ENCODE peak calls at places on chromosomes 6 and 20, in seven cellular contexts. R, P, G, T, J, S and N are unnamed samples.

GRCh38 chr6:143457563-143458359 is 7.2 kb downstream of the PEX3 start:
- DNase-seq in P (no peak), T (no peak), J (no peak), R (no peak), G (no peak), S (peak), N (no peak)

GRCh38 chr6:112941613-112942012 is 594.5 kb downstream of the RFPL4B start:
- DNase-seq in G (no peak), T (no peak), R (no peak), S (no peak), P (no peak), J (no peak), N (no peak)

GRCh38 chr6:35359346-35359743 is 17.0 kb downstream of the PPARD start:
- DNase-seq in R (no peak), S (no peak), P (no peak), G (no peak), T (no peak), J (no peak), N (no peak)

GRCh38 chr6:48099713-48100675 is 11.0 kb downstream of the PTCHD4 start:
- DNase-seq in G (no peak), P (no peak), R (no peak), S (no peak), J (no peak), T (no peak), N (no peak)

GRCh38 chr20:24778585-24779031 is 170.5 kb upstream of the CST7 start:
- DNase-seq in S (no peak), J (no peak), P (no peak), R (no peak), G (no peak), T (no peak), N (no peak)

GRCh38 chr20:25061103-25061799 is 3.3 kb upstream of the ACSS1 start:
- DNase-seq in J (no peak), P (no peak), G (no peak), T (no peak), R (no peak), S (peak), N (no peak)

GRCh38 chr20:18742841-18743240 is 70.7 kb upstream of the SCP2D1 start:
- DNase-seq in T (no peak), J (no peak), P (no peak), G (no peak), R (no peak), S (no peak), N (no peak)

GRCh38 chr20:41654292-41654691 is 36.1 kb upstream of the CHD6 start:
- DNase-seq in J (no peak), R (no peak), S (no peak), T (no peak), P (no peak), G (no peak), N (no peak)

GRCh38 chr20:37319120-37319717 is 26.7 kb upstream of the SRC start:
- DNase-seq in G (no peak), J (no peak), T (no peak), R (no peak), P (peak), S (no peak), N (no peak)

GRCh38 chr6:165451845-165452244 is 142.4 kb upstream of the C6orf118 start:
- DNase-seq in G (no peak), S (no peak), R (no peak), T (no peak), J (no peak), P (no peak), N (no peak)

DNA sequence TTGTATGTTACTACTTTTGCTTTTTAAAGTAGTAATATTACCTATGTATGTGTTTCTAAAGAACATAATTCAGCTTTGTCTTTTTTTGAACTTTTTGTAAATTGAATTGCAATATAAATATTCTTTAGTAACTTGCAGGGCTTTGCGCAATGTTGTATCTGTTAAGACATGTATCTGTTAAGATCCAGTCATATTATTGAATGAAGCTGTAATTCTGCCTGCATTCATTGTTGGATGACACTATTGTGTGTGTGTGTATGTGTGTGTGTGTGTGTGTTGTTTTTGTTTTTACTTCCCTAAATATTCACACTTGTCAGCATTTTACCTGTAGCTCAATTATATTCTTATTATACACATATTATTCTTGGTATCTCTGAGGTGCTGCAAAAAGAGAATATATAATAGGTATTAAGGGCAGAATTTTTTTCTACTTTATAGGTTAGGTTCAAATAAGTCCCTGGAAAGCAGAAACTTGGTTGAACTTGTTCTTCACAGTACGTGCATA is 164.0 kb downstream of the MEI4 start:
- DNase-seq in J (no peak), S (no peak), G (no peak), R (no peak), T (no peak), P (no peak), N (no peak)
- TF ChIP-seq TAF1 in J (no peak), S (no peak), G (no peak), R (no peak), T (no peak), P (no peak), N (no peak)

GRCh38 chr6:13558718-13559117 is 15.7 kb upstream of the SIRT5 start:
- DNase-seq in J (no peak), P (no peak), G (no peak), S (no peak), T (no peak), R (no peak), N (no peak)

GRCh38 chr6:13550656-13551055 is 23.7 kb upstream of the SIRT5 start:
- DNase-seq in J (no peak), R (no peak), G (no peak), P (no peak), S (no peak), T (no peak), N (no peak)

GRCh38 chr6:13553646-13554045 is 20.8 kb upstream of the SIRT5 start:
- DNase-seq in T (no peak), S (no peak), R (no peak), J (no peak), G (no peak), P (no peak), N (no peak)

GRCh38 chr6:13559251-13559650 is 15.2 kb upstream of the SIRT5 start:
- DNase-seq in G (no peak), T (no peak), R (no peak), S (peak), J (no peak), P (peak), N (no peak)

GRCh38 chr6:13554929-13555333 is 19.5 kb upstream of the SIRT5 start:
- DNase-seq in T (peak), S (no peak), J (no peak), P (no peak), R (no peak), G (no peak), N (no peak)
- TF ChIP-seq POLR2AphosphoS5 in T (no peak), S (no peak), J (no peak), P (no peak), R (no peak), G (no peak), N (no peak)

GRCh38 chr6:158561938-158562337 is 2.0 kb downstream of the TMEM181 start:
- DNase-seq in G (no peak), P (no peak), R (no peak), S (no peak), T (no peak), J (no peak), N (no peak)

GRCh38 chr6:158565482-158566040 is 5.7 kb downstream of the TMEM181 start:
- DNase-seq in R (no peak), S (no peak), T (no peak), J (no peak), P (no peak), G (no peak), N (no peak)

GRCh38 chr6:158566207-158566818 is 6.4 kb downstream of the TMEM181 start:
- DNase-seq in R (no peak), G (no peak), T (no peak), P (no peak), S (no peak), J (no peak), N (no peak)

GRCh38 chr6:158565122-158565429 is 5.2 kb downstream of the TMEM181 start:
- DNase-seq in G (no peak), P (no peak), S (no peak), J (no peak), R (no peak), T (no peak), N (no peak)

DNA sequence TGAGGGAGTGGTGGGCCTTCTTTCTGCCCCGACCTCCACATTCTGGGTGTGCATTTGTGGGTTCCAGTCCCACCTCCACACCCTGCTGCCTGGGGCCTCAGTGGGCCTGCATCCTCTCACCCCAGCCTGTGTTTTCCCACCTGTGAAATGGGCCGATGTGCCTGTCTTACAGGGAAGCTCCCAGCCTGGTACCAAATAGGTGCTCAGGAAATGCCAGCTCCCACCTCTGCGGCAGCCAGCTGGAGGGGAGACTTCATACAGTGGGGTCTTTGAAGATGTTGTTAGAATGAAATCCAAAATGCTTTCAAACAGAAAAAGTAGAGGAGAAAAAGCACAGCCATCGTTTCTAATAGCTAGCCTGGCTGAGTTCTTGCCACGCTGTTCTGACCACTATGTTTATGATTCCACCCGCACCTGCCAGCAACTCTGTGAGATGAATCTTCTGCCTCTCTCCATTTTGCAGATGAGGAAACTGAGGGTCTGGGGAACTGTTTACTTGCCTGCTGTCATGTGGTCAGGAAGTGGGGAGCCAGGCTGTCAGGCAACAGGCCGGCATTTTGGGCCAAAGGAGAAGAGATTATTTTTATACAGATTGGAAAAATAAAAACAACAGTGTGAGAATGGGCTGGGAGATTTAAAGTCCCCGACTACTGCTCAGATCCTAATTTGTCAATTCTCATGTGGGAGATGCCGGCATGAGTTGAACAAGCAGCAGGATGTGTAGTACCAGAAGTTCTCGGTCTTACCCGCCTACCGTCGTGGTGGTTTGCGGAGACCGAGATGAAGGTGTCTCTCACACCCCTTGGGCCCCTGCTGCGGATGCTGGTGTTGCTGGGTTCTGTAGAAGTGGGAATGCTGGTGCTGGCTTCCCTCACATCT is 4.6 kb downstream of the TMEM181 start:
- DNase-seq in G (no peak), S (no peak), R (no peak), J (no peak), P (no peak), T (no peak), N (no peak)
- TF ChIP-seq TAF1 in G (no peak), S (no peak), R (no peak), J (no peak), P (no peak), T (no peak), N (no peak)

DNA sequence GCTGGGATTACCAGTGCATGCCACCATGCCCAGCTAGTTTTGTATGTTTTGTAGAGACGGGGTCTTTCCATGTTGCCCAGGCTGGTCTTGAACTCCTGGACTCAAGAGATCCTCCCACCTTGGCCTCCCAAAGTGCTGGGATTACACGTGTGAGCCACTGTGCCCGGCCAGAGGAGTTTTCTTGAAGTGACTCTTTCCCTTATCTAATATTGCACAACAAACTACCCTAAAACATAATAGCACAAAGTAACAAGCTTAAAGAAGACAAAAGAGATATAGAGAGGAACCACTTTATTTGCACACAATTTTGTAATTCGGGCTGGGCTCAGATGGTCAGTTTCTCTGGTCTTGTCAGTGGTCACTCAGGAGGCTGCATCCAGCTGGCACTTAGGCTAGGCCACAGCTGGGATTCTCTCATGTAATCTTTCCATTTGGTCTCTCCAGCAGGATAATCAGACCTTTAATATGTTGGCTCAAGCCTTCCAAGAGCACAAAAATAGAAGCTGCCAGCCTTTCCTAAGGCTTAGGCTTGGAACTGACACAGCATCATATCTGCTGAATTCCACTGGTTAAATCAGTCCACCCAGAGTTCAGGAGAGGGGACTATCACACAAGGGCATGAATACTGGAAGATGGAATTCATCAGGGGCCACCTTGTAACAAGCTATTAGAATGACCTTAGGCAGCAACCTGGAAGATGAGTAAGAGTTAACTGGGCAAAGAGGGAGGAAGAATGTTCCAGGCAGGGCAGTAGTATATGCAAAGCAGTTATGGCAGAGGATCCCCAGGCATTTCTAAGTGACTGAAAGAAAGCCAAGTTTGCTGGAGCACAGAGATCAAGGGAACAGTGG is 56.7 kb upstream of the PNRC1 start:
- DNase-seq in S (no peak), J (no peak), R (no peak), T (no peak), G (no peak), P (no peak), N (no peak)
- TF ChIP-seq POLR2AphosphoS5 in S (no peak), J (no peak), R (no peak), T (no peak), G (no peak), P (no peak), N (no peak)

DNA sequence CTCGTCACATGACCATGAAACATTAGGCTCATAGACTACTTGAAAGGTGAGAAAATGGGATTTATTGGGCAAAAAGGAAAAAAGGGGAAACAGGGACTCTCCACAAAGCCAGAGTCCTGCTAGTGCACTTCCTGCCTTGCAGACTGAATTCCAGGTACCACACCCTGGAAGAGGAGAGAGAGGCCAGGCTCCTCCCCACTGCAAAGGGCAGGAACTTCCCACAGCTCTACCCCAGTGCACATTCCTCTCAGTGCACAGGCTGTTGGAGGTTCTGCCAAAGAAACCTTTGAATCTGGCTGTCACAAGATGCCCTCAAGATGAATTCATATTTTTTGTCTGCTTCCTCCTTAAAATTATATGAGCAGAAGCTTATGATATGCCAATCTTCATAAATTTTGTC is 920.4 kb upstream of the GJE1 start:
- DNase-seq in R (no peak), J (no peak), T (no peak), G (no peak), P (no peak), S (no peak), N (no peak)
- TF ChIP-seq TAF1 in R (no peak), J (no peak), T (no peak), G (no peak), P (no peak), S (no peak), N (no peak)

GRCh38 chr6:41318648-41319565 is 16.5 kb upstream of the NCR2 start:
- DNase-seq in P (peak), S (peak), G (peak), T (peak), J (peak), R (peak), N (peak)
- TF ChIP-seq POLR2AphosphoS5 in P (no peak), S (no peak), G (no peak), T (peak), J (no peak), R (no peak), N (peak)

GRCh38 chr6:139014945-139015344 is 13.6 kb upstream of the ABRACL start:
- DNase-seq in S (no peak), P (no peak), G (no peak), J (no peak), T (no peak), R (no peak), N (no peak)
- TF ChIP-seq TAF1 in S (no peak), P (no peak), G (no peak), J (no peak), T (no peak), R (no peak), N (no peak)

DNA sequence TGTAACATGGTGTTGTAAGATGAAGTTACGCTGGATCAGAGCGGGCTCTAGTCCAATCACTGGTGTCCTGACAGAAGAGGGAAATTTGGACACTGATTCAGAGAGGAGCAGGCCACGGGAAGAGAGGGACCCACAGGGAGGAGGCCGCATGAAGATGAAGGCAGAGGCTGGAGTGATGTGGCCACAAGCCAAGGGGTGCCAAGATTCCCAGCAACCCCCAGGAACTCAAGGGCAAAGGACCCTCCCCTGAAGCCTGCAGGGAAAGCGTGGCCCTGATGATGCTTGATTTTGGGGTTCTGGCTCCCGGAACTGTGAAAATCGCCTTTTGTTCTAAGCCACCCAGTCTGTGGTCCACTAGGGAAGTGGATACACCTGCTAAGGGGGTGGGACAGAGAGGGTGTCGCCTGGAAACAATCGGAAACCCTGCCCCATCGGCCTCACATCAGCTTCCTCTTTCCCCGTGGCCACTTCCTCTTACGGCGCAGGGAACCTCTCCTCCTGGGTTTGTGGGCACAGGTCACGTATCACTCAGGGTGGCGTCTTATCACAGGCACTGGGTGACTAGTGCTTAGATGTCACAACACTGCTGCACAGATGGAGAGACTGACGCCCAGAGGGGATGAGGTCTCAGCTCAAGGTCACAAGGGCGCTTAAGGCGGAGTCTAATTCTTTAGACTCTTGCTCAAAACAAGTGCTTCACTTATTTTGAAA is 58.0 kb downstream of the SULF2 start:
- DNase-seq in T (no peak), R (no peak), P (no peak), S (no peak), G (peak), J (peak), N (peak)
- TF ChIP-seq POLR2AphosphoS5 in T (no peak), R (no peak), P (no peak), S (no peak), G (no peak), J (no peak), N (peak)

GRCh38 chr6:33964387-33964786 is 160.6 kb upstream of the MLN start:
- DNase-seq in G (no peak), T (no peak), J (no peak), P (no peak), S (no peak), R (no peak), N (no peak)

GRCh38 chr6:33963351-33963750 is 159.5 kb upstream of the MLN start:
- DNase-seq in R (no peak), T (no peak), S (no peak), G (no peak), J (no peak), P (no peak), N (no peak)

GRCh38 chr6:33962186-33962585 is 158.4 kb upstream of the MLN start:
- DNase-seq in S (no peak), R (no peak), G (no peak), J (no peak), P (no peak), T (no peak), N (no peak)

GRCh38 chr6:33961686-33962085 is 157.9 kb upstream of the MLN start:
- DNase-seq in J (no peak), P (no peak), T (no peak), G (no peak), S (no peak), R (no peak), N (no peak)

DNA sequence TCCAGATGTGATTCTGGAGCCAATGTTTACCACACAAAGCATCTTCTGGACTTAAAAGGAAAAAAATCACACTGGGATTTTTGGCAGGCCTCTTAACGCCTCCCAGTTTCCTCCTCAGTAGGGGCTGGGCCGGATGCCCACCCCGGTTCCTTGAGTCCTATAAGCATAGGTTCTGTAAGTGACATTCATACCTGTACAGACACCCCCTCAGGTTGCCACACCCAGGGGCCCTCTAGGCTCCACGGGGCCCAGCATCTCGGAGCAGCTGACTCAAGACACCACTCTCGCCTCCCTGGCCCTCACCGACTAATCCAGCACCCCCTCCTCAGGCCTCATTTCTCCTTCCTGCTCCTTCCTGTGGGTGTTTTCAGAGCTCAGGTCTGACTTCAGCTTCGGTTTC is 158.9 kb upstream of the MLN start:
- DNase-seq in J (no peak), S (no peak), P (no peak), R (no peak), T (no peak), G (no peak), N (no peak)
- TF ChIP-seq TAF1 in J (no peak), S (no peak), P (no peak), R (no peak), T (no peak), G (no peak), N (no peak)